ENCODE peak calls at places on chromosomes 1 and 21, in six cellular contexts. Y is K562, C is HepG2, Q is H1, V is HCT116, T is GM12878. P is an unnamed sample.

GRCh38 chr1:221648201-221648600 is 93.7 kb downstream of the DUSP10 start:
- DNase-seq in Q (no peak), Y (no peak), C (no peak), V (no peak), T (no peak), P (no peak)

GRCh38 chr1:113456967-113457366 is 66.7 kb downstream of the MAGI3 start:
- DNase-seq in T (no peak), Y (no peak), Q (no peak), V (peak; percentile 90), C (peak; percentile 86), P (peak; percentile 94)

GRCh38 chr1:167441222-167441621 is 77.1 kb downstream of the CD247 start:
- DNase-seq in C (no peak), Q (no peak), V (no peak), T (no peak), Y (no peak), P (no peak)

GRCh38 chr1:224528900-224529299 is 87.2 kb upstream of the CNIH3 start:
- DNase-seq in Y (peak; percentile 50), T (no peak), C (no peak), V (no peak), Q (no peak), P (peak; percentile 84)

GRCh38 chr21:39913651-39914145 is 46.5 kb downstream of the PCP4 start:
- DNase-seq in Y (no peak), V (no peak), Q (no peak), T (no peak), C (no peak), P (no peak)

GRCh38 chr1:154403300-154403943 is 1.7 kb upstream of the IL6R start:
- DNase-seq in Y (no peak), Q (no peak), C (no peak), V (no peak), T (no peak), P (no peak)

GRCh38 chr1:178407662-178408061 is 89.1 kb downstream of the CLEC20A start:
- DNase-seq in Q (no peak), Y (no peak), C (no peak), T (no peak), V (no peak), P (no peak)

GRCh38 chr1:213060836-213061235 is 9.8 kb downstream of the RPS6KC1 start:
- DNase-seq in Q (no peak), C (no peak), V (no peak), T (no peak), Y (no peak), P (no peak)

GRCh38 chr1:211145944-211146343 is 12.0 kb upstream of the KCNH1 start:
- DNase-seq in Y (no peak), Q (no peak), V (no peak), C (no peak), T (no peak), P (no peak)

GRCh38 chr21:37505963-37506362 is 139.4 kb downstream of the DYRK1A start:
- DNase-seq in T (no peak), Q (no peak), V (no peak), Y (no peak), C (no peak), P (no peak)

GRCh38 chr21:45403825-45404725 is 890 bp upstream of the COL18A1 start:
- DNase-seq in T (no peak), Q (peak; percentile 34), Y (no peak), C (no peak), V (no peak), P (peak; percentile 7)

GRCh38 chr21:44415073-44416025 is 40.0 kb upstream of the LRRC3 start:
- DNase-seq in C (no peak), Y (no peak), V (no peak), Q (no peak), T (no peak), P (no peak)

GRCh38 chr1:114063544-114063943 is 84.3 kb downstream of the OLFML3 start:
- DNase-seq in C (no peak), T (no peak), Q (no peak), Y (no peak), V (no peak), P (no peak)

GRCh38 chr1:242623118-242623517 is 98.6 kb upstream of the PLD5 start:
- DNase-seq in T (no peak), Q (no peak), C (no peak), V (no peak), Y (no peak), P (no peak)

GRCh38 chr1:83828456-83828855 is 170.5 kb downstream of the TTLL7 start:
- DNase-seq in T (no peak), V (no peak), Y (no peak), C (no peak), Q (no peak), P (no peak)

GRCh38 chr21:41616063-41616591 is 108.2 kb upstream of the TMPRSS2 start:
- DNase-seq in Q (no peak), V (no peak), T (no peak), Y (no peak), C (no peak), P (no peak)

GRCh38 chr1:8373547-8374270 is 55.8 kb downstream of the SLC45A1 start:
- DNase-seq in V (peak; percentile 4), Q (no peak), C (no peak), T (no peak), Y (no peak), P (peak; percentile 90)

GRCh38 chr1:170664283-170664827 is 424 bp downstream of the PRRX1 start:
- DNase-seq in Q (no peak), V (no peak), T (no peak), C (no peak), Y (no peak), P (peak; percentile 23)
- TF ChIP-seq EZH2 in Q (peak; percentile 62), V (no peak), T (no peak), C (no peak), Y (no peak), P (peak; percentile 82)

GRCh38 chr1:44674113-44675000 is at the start of the genes ARMH1 and TMEM53:
- DNase-seq in T (peak; percentile 95), C (peak; percentile 98), Y (peak; percentile 100), Q (peak; percentile 97), V (peak; percentile 98), P (peak; percentile 99)

GRCh38 chr1:44673675-44674112 is 587 bp downstream of the TMEM53 start:
- DNase-seq in V (no peak), Y (no peak), T (no peak), C (no peak), Q (no peak), P (no peak)

GRCh38 chr1:44672956-44673674 is 1.2 kb downstream of the TMEM53 start:
- DNase-seq in C (no peak), Y (no peak), Q (no peak), V (no peak), T (no peak), P (no peak)

GRCh38 chr1:44670751-44671640 is 3.3 kb downstream of the TMEM53 start:
- DNase-seq in C (no peak), T (no peak), Q (no peak), Y (no peak), V (no peak), P (no peak)

DNA sequence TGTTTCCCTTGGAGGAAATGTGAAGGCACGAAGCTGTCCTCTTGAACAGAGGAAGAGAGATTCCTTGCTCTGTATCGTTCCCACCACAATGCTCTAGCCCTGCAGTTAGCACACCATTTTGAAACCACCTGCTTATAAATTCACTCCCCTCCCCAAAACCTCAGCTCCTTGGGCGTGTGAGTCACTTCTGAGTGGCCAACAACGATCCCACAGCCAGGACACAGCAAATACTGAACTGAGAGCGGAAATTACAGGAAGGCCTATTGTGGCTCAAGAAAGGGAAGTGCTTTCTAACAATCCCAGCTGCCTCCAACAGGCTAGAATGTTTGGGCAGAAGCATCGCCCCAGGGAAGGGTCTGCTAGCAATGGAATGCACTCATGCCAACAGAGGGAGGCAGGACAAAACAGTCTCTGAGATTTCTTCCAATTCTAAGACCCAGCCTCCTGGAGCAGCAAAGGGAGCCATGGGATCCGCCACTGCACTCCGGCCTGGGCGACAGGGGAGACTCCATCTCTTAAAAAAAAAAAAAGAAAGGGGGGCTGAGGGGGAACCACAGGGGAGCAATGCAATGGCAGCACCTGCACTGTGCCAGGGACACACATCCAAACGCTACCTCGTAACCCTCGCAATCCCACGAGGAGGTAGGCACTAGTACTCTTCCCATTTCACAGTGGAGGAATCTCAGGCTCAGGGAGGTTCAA is 1.9 kb downstream of the TMEM53 start:
- DNase-seq in Q (peak; percentile 34), C (no peak), T (peak; percentile 71), Y (no peak), V (no peak), P (peak; percentile 75)
- TF ChIP-seq POLR2A in Q (no peak), C (no peak), T (no peak), Y (no peak), V (no peak), P (no peak)

GRCh38 chr1:181318858-181319235 is 164.5 kb upstream of the CACNA1E start:
- DNase-seq in V (no peak), T (no peak), Q (no peak), C (no peak), Y (no peak), P (no peak)

GRCh38 chr1:181317261-181317924 is 165.9 kb upstream of the CACNA1E start:
- DNase-seq in C (no peak), Q (no peak), V (no peak), T (no peak), Y (no peak), P (no peak)

GRCh38 chr1:181319903-181320302 is 163.4 kb upstream of the CACNA1E start:
- DNase-seq in T (no peak), V (no peak), C (no peak), Y (no peak), Q (no peak), P (no peak)

GRCh38 chr1:181314959-181315358 is 168.4 kb upstream of the CACNA1E start:
- DNase-seq in Y (no peak), C (no peak), Q (no peak), V (no peak), T (no peak), P (no peak)

DNA sequence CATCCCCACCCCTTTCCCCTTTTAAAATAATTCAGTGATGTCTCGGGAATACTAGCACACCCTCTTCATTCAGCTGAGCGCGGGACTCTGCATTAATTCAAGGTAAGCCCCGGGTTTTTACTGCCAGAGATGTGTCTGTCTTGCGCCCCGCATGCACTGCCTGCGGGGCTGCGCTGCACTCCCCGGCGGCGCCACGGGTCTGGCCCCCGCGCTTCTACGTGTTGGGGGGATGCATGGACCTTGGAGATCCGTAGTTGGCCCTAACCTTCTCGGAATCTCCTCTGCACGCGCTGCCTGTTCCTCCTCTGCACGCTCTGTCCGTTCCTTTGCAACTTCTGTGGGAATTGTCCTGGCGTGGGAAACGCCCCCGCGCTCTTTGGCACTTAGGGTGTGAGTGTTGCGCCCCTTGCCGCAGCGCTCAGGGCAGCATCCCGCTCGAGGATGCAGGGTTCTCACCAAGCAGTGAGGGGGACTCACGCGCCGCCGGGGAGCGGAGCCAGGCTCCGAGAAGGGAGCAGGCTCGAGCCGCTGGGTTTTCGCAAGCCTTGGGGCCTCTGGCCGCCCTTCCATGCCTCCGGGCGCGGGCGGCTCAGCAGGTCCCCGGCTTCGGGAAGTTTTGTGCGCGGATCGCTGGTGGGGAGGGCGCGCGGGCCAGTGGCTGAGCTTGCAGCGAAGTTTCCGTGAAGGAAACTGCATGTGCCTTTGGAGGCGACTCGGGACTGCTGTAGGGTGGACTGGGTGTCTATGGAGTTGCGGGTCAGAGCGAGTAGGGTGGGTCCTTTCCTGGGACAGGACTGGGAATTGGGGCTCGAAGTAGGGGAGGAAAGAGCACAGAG is 165.1 kb upstream of the CACNA1E start:
- DNase-seq in C (no peak), T (no peak), Q (no peak), Y (no peak), V (no peak), P (no peak)
- TF ChIP-seq EZH2 in C (no peak), T (no peak), Q (peak; percentile 98), Y (no peak), V (no peak), P (peak; percentile 44)

DNA sequence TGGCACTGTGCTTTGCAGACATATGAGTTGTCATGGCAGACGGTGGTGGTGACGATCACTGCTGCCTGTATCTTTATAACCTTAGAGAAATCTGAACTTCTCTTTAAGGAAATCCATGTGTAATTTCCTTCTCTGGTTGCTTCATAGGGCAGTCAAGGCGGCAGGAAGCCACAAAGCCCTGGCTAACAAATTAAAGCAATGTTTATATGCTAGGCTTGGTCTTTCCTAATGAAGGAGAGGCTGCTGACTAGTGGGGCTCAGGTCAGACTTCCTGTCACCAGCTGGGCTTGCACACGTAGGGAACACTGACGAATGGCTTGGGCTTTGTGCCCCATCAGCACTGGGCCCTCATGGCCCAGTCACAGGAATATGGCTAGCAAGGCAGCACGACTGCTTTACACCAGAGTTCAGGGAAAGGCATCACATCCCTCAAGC is 30.2 kb upstream of the AHCTF1 start:
- DNase-seq in C (no peak), T (no peak), Q (no peak), Y (no peak), V (no peak), P (peak; percentile 12)
- TF ChIP-seq POLR2A in C (no peak), T (peak; percentile 19), Q (no peak), Y (no peak), V (no peak), P (no peak)